ENCODE peak calls at places on chromosomes 1 and 21, in ten cellular contexts. J is nephron progenitor cell, Z is osteocyte, G is GM20000, I is breast epithelium, U is ovary, M is heart right ventricle, D is A549, R is dorsolateral prefrontal cortex, E is fibroblast of mammary gland. T is an unnamed sample.

GRCh38 chr1:218480691-218481099 is 135.6 kb downstream of the TGFB2 start:
- DNase-seq in U (no peak), G (no peak), D (no peak), R (no peak), I (no peak), E (peak), Z (no peak), M (no peak), J (no peak), T (no peak)

GRCh38 chr1:180791806-180792205 is 120.9 kb upstream of the KIAA1614 start:
- DNase-seq in M (no peak), R (no peak), J (no peak), E (peak), Z (no peak), I (no peak), G (no peak), D (no peak), U (no peak), T (no peak)

GRCh38 chr1:167661527-167662436 is 31.8 kb downstream of the RCSD1 start:
- DNase-seq in U (no peak), G (no peak), R (no peak), D (peak), M (no peak), Z (no peak), E (peak), I (no peak), J (no peak), T (no peak)

GRCh38 chr1:50829010-50829958 is 130.8 kb downstream of the FAF1 start:
- DNase-seq in I (no peak), R (no peak), D (no peak), J (no peak), G (no peak), U (no peak), E (no peak), Z (no peak), M (no peak), T (no peak)

GRCh38 chr1:180633092-180634045 is 1.5 kb downstream of the XPR1 start:
- DNase-seq in Z (no peak), D (no peak), M (no peak), J (no peak), G (no peak), E (peak), U (no peak), I (no peak), R (no peak), T (no peak)

GRCh38 chr1:5596651-5597050 is 395.6 kb downstream of the NPHP4 start:
- DNase-seq in I (no peak), G (no peak), D (no peak), Z (peak), J (no peak), U (no peak), M (no peak), E (no peak), R (no peak), T (no peak)

GRCh38 chr21:46129846-46130651 is 25.3 kb downstream of the FTCD start:
- DNase-seq in E (peak), Z (no peak), G (no peak), D (no peak), U (peak), R (no peak), I (no peak), J (no peak), M (peak), T (peak)

GRCh38 chr21:45482899-45483821 is 59.1 kb downstream of the SLC19A1 start:
- DNase-seq in J (no peak), R (no peak), I (no peak), E (no peak), D (no peak), G (no peak), M (peak), Z (no peak), U (no peak), T (peak)

GRCh38 chr21:44423312-44423821 is 31.9 kb upstream of the LRRC3 start:
- DNase-seq in Z (peak), R (no peak), G (no peak), I (no peak), M (no peak), E (no peak), D (no peak), U (peak), J (no peak), T (no peak)

GRCh38 chr1:151146072-151146415 is 387 bp downstream of the SEMA6C start:
- DNase-seq in E (no peak), G (no peak), Z (no peak), J (no peak), I (no peak), M (no peak), U (no peak), R (no peak), D (no peak), T (no peak)

GRCh38 chr21:14866859-14867560 is 197.8 kb downstream of the NRIP1 start:
- DNase-seq in Z (no peak), U (no peak), E (no peak), D (no peak), M (no peak), J (no peak), R (no peak), I (no peak), G (no peak), T (no peak)

GRCh38 chr1:67791686-67792475 is 41.4 kb downstream of the GNG12 start:
- DNase-seq in D (peak), J (no peak), Z (no peak), M (no peak), R (no peak), I (no peak), G (no peak), E (peak), U (no peak), T (no peak)

GRCh38 chr21:43811262-43812105 is 22.1 kb downstream of the RRP1 start:
- DNase-seq in M (no peak), J (no peak), R (no peak), E (no peak), G (no peak), Z (no peak), U (no peak), D (no peak), I (no peak), T (no peak)

GRCh38 chr1:151963288-151963687 is 30.4 kb downstream of the S100A10 start:
- DNase-seq in G (no peak), U (no peak), M (no peak), J (no peak), I (no peak), E (no peak), R (no peak), Z (no peak), D (no peak), T (no peak)

GRCh38 chr1:111570781-111571181 is 48.8 kb upstream of the RAP1A start:
- DNase-seq in J (peak), Z (no peak), G (peak), U (no peak), E (peak), D (no peak), R (no peak), M (no peak), I (no peak), T (no peak)
- TF ChIP-seq CTCF in J (peak), Z (peak), G (no peak), U (no peak), E (peak), D (no peak), R (peak), M (peak), I (peak), T (peak)

GRCh38 chr1:226187380-226187779 is 839 bp upstream of the ACBD3 start:
- DNase-seq in I (no peak), J (no peak), E (no peak), U (no peak), D (no peak), G (no peak), M (no peak), R (no peak), Z (no peak), T (no peak)

GRCh38 chr1:226185153-226186036 is 1.1 kb downstream of the ACBD3 start:
- DNase-seq in G (no peak), E (peak), I (no peak), R (no peak), M (no peak), Z (no peak), J (no peak), U (no peak), D (no peak), T (no peak)

GRCh38 chr1:226186124-226187018 is at the start of gene ACBD3:
- DNase-seq in E (peak), D (peak), R (peak), U (peak), Z (peak), J (peak), M (peak), G (peak), I (peak), T (peak)

GRCh38 chr1:226187019-226187322 is 430 bp upstream of the ACBD3 start:
- DNase-seq in E (no peak), G (no peak), M (no peak), Z (no peak), R (no peak), D (peak), J (no peak), U (no peak), I (no peak), T (no peak)

GRCh38 chr1:226181996-226182714 is 4.4 kb downstream of the ACBD3 start:
- DNase-seq in Z (no peak), M (peak), E (peak), G (peak), U (peak), R (no peak), I (no peak), D (peak), J (peak), T (no peak)
- TF ChIP-seq CTCF in Z (peak), M (peak), E (peak), G (no peak), U (no peak), R (no peak), I (peak), D (peak), J (no peak), T (peak)

GRCh38 chr1:15038232-15039016 is 115.1 kb upstream of the TMEM51 start:
- DNase-seq in E (peak), U (no peak), D (no peak), M (no peak), Z (no peak), I (no peak), G (no peak), J (no peak), R (no peak), T (no peak)
- TF ChIP-seq CTCF in E (peak), U (no peak), D (peak), M (no peak), Z (peak), I (no peak), G (peak), J (peak), R (no peak), T (peak)

GRCh38 chr1:30685796-30686165 is 37.6 kb downstream of the MATN1 start:
- DNase-seq in Z (no peak), M (no peak), I (no peak), R (no peak), E (no peak), J (no peak), U (no peak), D (no peak), G (no peak), T (no peak)

GRCh38 chr1:30684259-30684658 is 39.1 kb downstream of the MATN1 start:
- DNase-seq in J (no peak), U (peak), D (no peak), G (no peak), M (no peak), I (no peak), E (no peak), R (no peak), Z (no peak), T (peak)

GRCh38 chr1:30683699-30684098 is 39.7 kb downstream of the MATN1 start:
- DNase-seq in D (no peak), Z (no peak), I (no peak), G (no peak), M (no peak), J (no peak), U (no peak), R (no peak), E (no peak), T (no peak)

GRCh38 chr1:30686236-30686635 is 37.1 kb downstream of the MATN1 start:
- DNase-seq in U (no peak), R (no peak), M (no peak), D (no peak), E (no peak), I (no peak), J (no peak), G (no peak), Z (no peak), T (no peak)

DNA sequence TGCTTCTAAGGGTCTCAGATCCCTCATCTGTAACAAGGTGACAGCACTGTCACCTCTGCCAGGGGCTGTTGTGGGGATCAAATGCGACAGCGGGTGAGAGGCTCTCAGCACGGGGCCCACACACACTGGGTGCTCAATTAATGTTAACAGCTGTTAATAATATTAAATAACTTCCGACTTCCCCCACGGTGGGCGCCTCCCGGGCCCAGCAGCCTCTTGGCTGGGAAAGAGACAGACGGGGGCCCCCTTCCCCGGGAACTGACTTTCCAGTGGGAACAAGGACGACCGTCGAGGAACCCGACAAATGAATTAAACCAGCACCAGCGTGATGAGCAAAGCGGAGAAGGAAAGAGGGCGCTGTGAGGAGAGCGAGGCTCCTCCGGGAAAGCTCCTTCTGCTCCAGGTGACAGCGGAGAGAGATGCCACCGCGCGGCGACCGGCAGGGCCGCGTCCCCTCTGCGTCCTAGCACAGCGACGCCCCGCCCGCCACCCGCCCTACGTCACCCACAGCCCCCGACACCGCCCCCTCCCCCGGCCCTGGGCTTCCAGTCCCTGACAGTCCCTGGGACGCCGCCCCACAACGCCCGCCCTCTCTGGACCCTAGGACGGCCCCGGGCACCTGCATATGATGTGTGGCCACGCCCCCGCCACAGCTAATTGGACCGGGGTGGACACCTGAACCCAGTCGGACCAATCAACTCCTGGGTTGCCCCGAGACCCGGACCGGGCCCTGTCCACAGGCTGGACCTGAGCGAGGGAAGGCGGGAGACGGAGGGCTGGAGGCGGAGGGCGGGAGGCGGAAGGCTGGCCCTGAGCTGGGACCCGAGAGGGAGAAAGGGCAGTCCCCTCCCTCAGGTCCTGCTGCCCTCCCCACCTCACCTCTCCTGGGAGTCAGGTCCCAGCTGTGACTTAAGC is 38.2 kb downstream of the MATN1 start:
- DNase-seq in R (peak), D (peak), J (peak), U (peak), I (no peak), M (no peak), G (no peak), E (no peak), Z (no peak), T (peak)
- TF ChIP-seq CTCF in R (no peak), D (no peak), J (peak), U (no peak), I (no peak), M (no peak), G (no peak), E (no peak), Z (no peak), T (peak)

GRCh38 chr1:202600432-202601041 is 109.7 kb downstream of the SYT2 start:
- DNase-seq in M (no peak), G (no peak), I (no peak), J (no peak), U (no peak), R (no peak), D (no peak), E (no peak), Z (no peak), T (no peak)

GRCh38 chr1:202593845-202594244 is 116.4 kb downstream of the SYT2 start:
- DNase-seq in E (no peak), U (no peak), D (no peak), Z (no peak), R (no peak), I (peak), M (no peak), G (no peak), J (no peak), T (no peak)

GRCh38 chr1:202599669-202600431 is 110.4 kb downstream of the SYT2 start:
- DNase-seq in Z (peak), I (no peak), J (peak), M (peak), R (peak), E (peak), D (peak), U (peak), G (peak), T (no peak)

GRCh38 chr1:202597090-202597761 is 113.0 kb downstream of the SYT2 start:
- DNase-seq in U (no peak), M (no peak), Z (no peak), G (no peak), R (no peak), I (no peak), D (no peak), E (no peak), J (no peak), T (no peak)

GRCh38 chr1:202596638-202597037 is 113.6 kb downstream of the SYT2 start:
- DNase-seq in J (no peak), Z (no peak), M (no peak), I (no peak), D (no peak), U (no peak), E (no peak), G (no peak), R (no peak), T (no peak)
- TF ChIP-seq CTCF in J (no peak), Z (no peak), M (no peak), I (no peak), D (no peak), U (no peak), E (no peak), G (no peak), R (no peak), T (no peak)

GRCh38 chr1:238404921-238405320 is 514.2 kb upstream of the ZP4 start:
- DNase-seq in D (no peak), R (no peak), I (no peak), J (no peak), G (no peak), M (no peak), Z (no peak), U (no peak), E (no peak), T (no peak)

GRCh38 chr1:238401138-238401537 is 510.4 kb upstream of the ZP4 start:
- DNase-seq in R (no peak), Z (no peak), D (no peak), M (no peak), U (no peak), G (no peak), E (no peak), J (no peak), I (no peak), T (no peak)

GRCh38 chr1:238396140-238396539 is 505.4 kb upstream of the ZP4 start:
- DNase-seq in I (no peak), J (no peak), Z (no peak), D (no peak), E (no peak), G (no peak), M (no peak), U (no peak), R (no peak), T (no peak)

GRCh38 chr1:238404506-238404905 is 513.8 kb upstream of the ZP4 start:
- DNase-seq in Z (no peak), J (no peak), I (no peak), E (no peak), M (no peak), G (no peak), D (no peak), U (no peak), R (no peak), T (no peak)

GRCh38 chr1:238399558-238399957 is 508.8 kb upstream of the ZP4 start:
- DNase-seq in U (no peak), G (no peak), R (no peak), Z (no peak), M (no peak), J (no peak), I (no peak), E (peak), D (no peak), T (no peak)
- TF ChIP-seq CTCF in U (no peak), G (no peak), R (no peak), Z (peak), M (no peak), J (peak), I (no peak), E (no peak), D (no peak), T (peak)

GRCh38 chr1:23194119-23194984 is 22.9 kb downstream of the HTR1D start:
- DNase-seq in Z (no peak), U (no peak), M (no peak), I (no peak), R (no peak), D (peak), G (no peak), E (peak), J (no peak), T (no peak)
- TF ChIP-seq CTCF in Z (no peak), U (no peak), M (no peak), I (no peak), R (no peak), D (no peak), G (no peak), E (no peak), J (no peak), T (peak)

DNA sequence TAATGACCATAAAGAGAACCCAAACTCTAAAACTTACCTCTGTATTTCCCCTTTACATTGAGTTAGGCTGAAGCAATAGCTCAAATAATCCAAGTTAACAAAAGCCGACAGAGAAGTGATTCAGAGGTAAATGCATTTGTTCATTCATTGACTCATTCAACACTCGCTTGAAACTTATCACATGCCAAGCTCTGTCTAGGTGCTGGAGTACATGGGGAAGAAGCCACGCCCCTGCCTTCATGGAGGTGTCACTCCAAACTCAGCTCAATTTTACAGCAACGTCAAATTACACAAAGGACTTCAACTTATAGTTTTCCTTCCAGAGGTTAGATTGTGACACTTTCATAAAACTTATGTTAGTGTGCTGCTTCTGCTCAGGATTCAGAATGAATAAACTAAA is 45.8 kb downstream of the SLC25A24 start:
- DNase-seq in D (no peak), M (no peak), E (peak), G (no peak), J (no peak), I (no peak), Z (no peak), R (no peak), U (no peak), T (no peak)
- TF ChIP-seq CTCF in D (no peak), M (no peak), E (no peak), G (no peak), J (no peak), I (no peak), Z (no peak), R (no peak), U (no peak), T (no peak)

T was measured in chondrocyte.